ENCODE peak calls at places on chromosomes 16 and 17, in five cellular contexts. E, K, X, D and L are unnamed samples. For H3K4me1 and H3K9me3, the result is how much of the 10 kb centered on the place peaks cover.

GRCh38 chr17:81601525-81602120 is 35.3 kb downstream of the NPLOC4 start:
- DNase-seq in X (peak), D (no peak), E (peak), K (no peak), L (no peak)

GRCh38 chr17:80886641-80887573 is 104.7 kb upstream of the CHMP6 start:
- DNase-seq in E (no peak), D (no peak), X (no peak), K (no peak), L (no peak)

GRCh38 chr16:1428511-1428910 is 2.4 kb upstream of the PERCC1 start:
- DNase-seq in X (peak), D (no peak), K (no peak), E (no peak), L (no peak)

GRCh38 chr17:72498671-72499210 is 377.9 kb downstream of the SOX9 start:
- DNase-seq in E (no peak), D (no peak), K (no peak), X (no peak), L (no peak)

GRCh38 chr16:57485091-57485915 is 990 bp downstream of the DOK4 start:
- DNase-seq in K (no peak), E (peak), D (no peak), X (no peak), L (no peak)

GRCh38 chr16:66008136-66008535 is 358.4 kb upstream of the CDH5 start:
- DNase-seq in K (no peak), X (no peak), E (no peak), D (no peak), L (no peak)

GRCh38 chr16:29182501-29182900 is 197.6 kb downstream of the LAT start:
- DNase-seq in E (no peak), K (no peak), D (no peak), X (no peak), L (peak)

GRCh38 chr17:59423137-59423703 is 91.8 kb downstream of the YPEL2 start:
- DNase-seq in K (no peak), X (peak), D (peak), E (no peak), L (peak)

GRCh38 chr17:49565948-49566491 is 9.7 kb upstream of the NXPH3 start:
- DNase-seq in K (peak), E (no peak), D (peak), X (peak), L (peak)

GRCh38 chr16:1349351-1349750 is 2.3 kb downstream of the TSR3 start:
- DNase-seq in D (no peak), X (no peak), K (no peak), E (no peak), L (no peak)

GRCh38 chr17:34255841-34256240 is 756 bp downstream of the CCL2 start:
- DNase-seq in K (no peak), X (no peak), D (no peak), E (no peak), L (no peak)

GRCh38 chr17:45984368-45984767 is 14.7 kb upstream of the STH start:
- DNase-seq in X (no peak), K (no peak), D (no peak), E (no peak), L (no peak)

GRCh38 chr17:40622509-40622928 is 25.1 kb downstream of the SMARCE1 start:
- DNase-seq in D (no peak), X (no peak), K (no peak), E (no peak), L (no peak)

GRCh38 chr16:79165541-79165940 is 435.0 kb downstream of the MAF start:
- DNase-seq in X (no peak), K (no peak), E (no peak), D (no peak), L (no peak)

GRCh38 chr16:47625115-47625567 is 164.0 kb downstream of the PHKB start:
- DNase-seq in X (no peak), K (no peak), E (no peak), D (no peak), L (no peak)

GRCh38 chr17:10305336-10306096 is 67.3 kb downstream of the MYH13 start:
- DNase-seq in E (no peak), X (no peak), D (no peak), K (no peak), L (no peak)

GRCh38 chr17:13074026-13074425 is 56.2 kb upstream of the ELAC2 start:
- DNase-seq in E (no peak), X (no peak), D (no peak), K (no peak), L (no peak)

GRCh38 chr17:45155483-45155882 is 6.2 kb upstream of the HEXIM2 start:
- DNase-seq in D (no peak), X (no peak), K (no peak), E (no peak), L (no peak)

GRCh38 chr16:73228649-73229048 is 180.7 kb upstream of the ZFHX3 start:
- DNase-seq in E (no peak), K (no peak), D (no peak), X (no peak), L (peak)

GRCh38 chr16:4116328-4117249 is at the start of gene ADCY9:
- DNase-seq in D (peak), X (peak), E (peak), K (peak), L (peak)

GRCh38 chr17:48791128-48792032 is 25.6 kb downstream of the TTLL6 start:
- DNase-seq in K (peak), D (peak), X (peak), E (peak), L (peak)

GRCh38 chr17:67248291-67248690 is 3.3 kb upstream of the HELZ start:
- DNase-seq in X (no peak), E (no peak), D (no peak), K (no peak), L (no peak)

GRCh38 chr16:87841608-87842208 is 27.6 kb downstream of the SLC7A5 start:
- DNase-seq in K (no peak), X (no peak), D (no peak), E (no peak), L (no peak)
- H3K4me1 ChIP-seq in K (under half), X (under half), D (under half), E (under half), L (under half)

DNA sequence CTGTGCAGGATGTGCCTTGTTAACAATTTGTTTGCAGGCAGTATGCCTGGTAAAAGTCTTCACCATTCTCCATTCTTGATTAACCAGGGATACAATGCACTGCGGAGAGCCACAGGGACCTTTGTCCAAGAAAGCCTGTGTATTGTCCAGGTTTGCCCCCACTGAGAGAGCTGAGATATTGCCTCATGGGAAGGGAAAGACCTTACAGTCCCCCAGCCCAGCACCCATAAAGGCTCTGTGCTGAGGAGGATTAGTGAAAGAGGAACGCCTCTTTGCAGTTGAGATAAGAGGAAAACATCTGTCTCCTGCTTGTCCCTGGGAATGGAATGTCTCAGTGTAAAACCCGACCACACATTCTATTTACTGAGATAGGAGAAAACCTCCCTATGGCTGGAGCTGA is 2169.6 kb downstream of the TP53TG3F start:
- DNase-seq in K (no peak), D (no peak), X (no peak), E (no peak), L (no peak)
- H3K9me3 ChIP-seq in K (under half), D (under half), X (under half), E (under half), L (under half)

GRCh38 chr16:85221810-85222150 is 109.5 kb upstream of the CIBAR2 start:
- DNase-seq in D (no peak), X (no peak), K (no peak), E (no peak), L (no peak)
- H3K4me1 ChIP-seq in D (under half), X (under half), K (under half), E (under half), L (under half)

DNA sequence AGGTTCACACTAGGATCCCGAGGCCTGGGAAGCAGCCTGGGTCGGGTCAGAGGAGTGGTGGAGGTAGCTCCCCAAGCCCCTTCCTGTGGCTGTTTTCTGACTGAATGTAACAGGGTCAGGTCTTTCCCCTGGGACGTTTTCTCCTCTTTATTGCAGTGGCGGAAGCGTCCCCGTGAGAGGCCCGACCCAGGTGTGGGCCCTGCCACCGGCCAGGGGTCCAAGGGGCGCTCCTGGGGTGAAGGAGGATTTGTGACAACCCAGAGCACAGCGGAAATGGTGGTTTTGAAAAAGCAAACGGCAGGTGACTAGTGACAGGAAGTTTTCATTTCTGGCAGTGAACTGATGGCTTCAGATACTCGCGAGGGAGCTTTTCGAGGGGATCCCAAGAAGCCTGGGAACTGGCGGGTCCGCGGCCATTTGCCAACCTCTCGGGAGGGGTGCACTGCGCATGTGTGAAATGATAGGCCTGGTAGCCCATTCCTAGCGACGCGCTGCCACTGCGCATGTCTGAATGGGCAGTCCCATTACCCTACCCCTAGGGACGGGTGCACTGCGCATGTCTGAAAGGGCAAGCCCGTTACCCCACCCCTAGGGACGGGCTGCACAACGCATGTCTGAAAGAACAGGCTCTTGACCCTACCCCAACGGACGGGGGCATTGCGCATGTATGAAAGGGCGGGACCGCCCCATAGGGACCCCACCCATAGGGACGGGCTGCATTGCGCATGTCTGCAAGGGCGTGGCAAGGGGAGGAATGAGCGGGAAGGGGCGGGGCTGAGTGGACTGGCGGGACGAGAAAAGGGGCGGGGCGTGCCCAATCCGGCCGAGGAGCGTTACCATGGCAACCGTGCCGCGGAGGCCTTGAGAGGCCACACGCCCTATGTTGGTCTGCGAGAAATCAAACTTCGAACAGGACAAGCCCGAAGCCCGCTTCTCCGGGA is 1747.9 kb downstream of the TP53TG3F start:
- DNase-seq in X (no peak), E (no peak), D (no peak), K (no peak), L (peak)
- H3K9me3 ChIP-seq in X (under half), E (under half), D (under half), K (under half), L (under half)